ENCODE peak calls at places on chromosomes 12 and 14, in eight cellular contexts. C is K562, A is body of pancreas, X is suprapubic skin, S is spleen, W is IMR-90, U is A549, D is prostate gland. M is an unnamed sample.

GRCh38 chr12:128267651-128268347 is 829 bp downstream of the TMEM132C start:
- DNase-seq in C (no peak), A (no peak), X (no peak), S (no peak), W (no peak), U (no peak), D (no peak), M (no peak)

GRCh38 chr12:115960868-115961802 is 316.4 kb downstream of the MED13L start:
- DNase-seq in C (no peak), A (no peak), X (no peak), S (no peak), W (no peak), U (no peak), D (no peak), M (no peak)

GRCh38 chr12:88206636-88207035 is 64.5 kb downstream of the TMTC3 start:
- DNase-seq in C (no peak), A (peak; percentile 28), X (no peak), S (no peak), W (peak; percentile 68), U (no peak), D (no peak), M (no peak)

GRCh38 chr12:67669925-67670631 is 21.5 kb downstream of the DYRK2 start:
- DNase-seq in C (no peak), A (no peak), X (no peak), S (no peak), W (no peak), U (no peak), D (no peak), M (no peak)

GRCh38 chr14:53183071-53183470 is 29.9 kb upstream of the DDHD1 start:
- DNase-seq in C (no peak), A (no peak), X (no peak), S (no peak), W (no peak), U (no peak), D (no peak), M (no peak)

GRCh38 chr14:34539407-34540180 is at the start of gene EAPP:
- DNase-seq in C (peak; percentile 89), A (peak; percentile 99), X (peak; percentile 99), S (peak; percentile 100), W (peak; percentile 97), U (peak; percentile 99), D (peak; percentile 99), M (peak; percentile 99)

GRCh38 chr14:79111963-79112362 is 941.8 kb downstream of the NRXN3 start:
- DNase-seq in C (no peak), A (no peak), X (no peak), S (no peak), W (peak; percentile 71), U (no peak), D (no peak), M (no peak)

GRCh38 chr12:94712852-94713545 is 62.6 kb upstream of the TMCC3 start:
- DNase-seq in C (no peak), A (no peak), X (no peak), S (no peak), W (no peak), U (no peak), D (no peak), M (no peak)

GRCh38 chr12:41049033-41049432 is 139.1 kb upstream of the PDZRN4 start:
- DNase-seq in C (no peak), A (no peak), X (no peak), S (no peak), W (no peak), U (no peak), D (no peak), M (no peak)

GRCh38 chr12:98803468-98804209 is 158.5 kb downstream of the APAF1 start:
- DNase-seq in C (no peak), A (no peak), X (no peak), S (no peak), W (peak; percentile 5), U (peak; percentile 12), D (no peak), M (no peak)
- TF ChIP-seq CTCF in C (peak; percentile 36), A (no peak), X (no peak), S (no peak), W (peak; percentile 19), U (no peak), D (no peak), M (no peak)

DNA sequence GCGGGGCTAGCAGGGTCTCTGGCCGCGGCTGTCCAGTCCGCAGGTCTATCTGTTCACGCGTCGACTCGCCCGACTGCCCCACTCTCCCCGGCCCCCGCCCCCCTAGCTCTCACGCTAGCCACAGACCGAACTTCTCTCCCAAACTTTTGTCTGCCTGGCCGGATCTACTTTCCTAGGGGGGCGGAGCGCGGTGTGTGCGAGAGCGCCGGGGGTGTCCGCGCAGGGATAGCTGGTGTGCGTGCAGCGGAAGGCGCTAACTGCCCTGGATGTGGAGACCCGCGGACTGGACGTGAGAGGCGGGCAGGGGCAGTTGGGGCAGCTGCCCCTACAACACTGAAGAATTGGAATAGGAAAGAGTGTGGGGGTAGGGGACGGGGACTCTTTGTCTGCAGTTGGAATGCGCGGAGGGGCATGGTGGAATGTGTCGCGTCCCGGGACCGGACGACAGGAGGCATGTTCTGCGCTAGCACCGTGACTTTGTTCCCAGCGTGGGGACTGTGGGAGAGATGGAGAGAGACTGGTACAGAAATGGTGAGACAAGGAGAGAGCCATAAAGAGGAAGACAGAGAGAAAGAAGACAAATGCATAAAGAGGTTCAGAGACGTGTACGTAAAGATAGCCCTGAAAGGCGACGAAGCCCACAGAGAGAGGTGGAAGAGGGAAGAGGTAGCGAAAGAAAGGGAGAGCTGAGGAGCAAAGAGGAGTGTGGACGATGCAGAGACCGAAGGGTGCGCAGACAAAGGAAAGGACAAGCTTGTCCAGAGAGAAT is at the start of gene AJUBA:
- DNase-seq in C (peak; percentile 95), A (peak; percentile 87), X (peak; percentile 91), S (peak; percentile 93), W (peak; percentile 92), U (peak; percentile 95), D (peak; percentile 83), M (peak; percentile 87)
- TF ChIP-seq POLR2A in C (peak; percentile 72), A (peak; percentile 77), X (no peak), S (no peak), W (peak; percentile 70), U (peak; percentile 61), D (peak; percentile 47), M (no peak)

GRCh38 chr14:63200767-63201166 is 3.5 kb upstream of the RHOJ start:
- DNase-seq in C (no peak), A (no peak), X (no peak), S (no peak), W (peak; percentile 20), U (no peak), D (no peak), M (no peak)

GRCh38 chr14:63204407-63205280 is at the start of gene RHOJ:
- DNase-seq in C (no peak), A (no peak), X (no peak), S (peak; percentile 66), W (peak; percentile 32), U (no peak), D (no peak), M (no peak)

GRCh38 chr14:63205281-63205575 is 985 bp downstream of the RHOJ start:
- DNase-seq in C (no peak), A (no peak), X (no peak), S (no peak), W (no peak), U (no peak), D (no peak), M (no peak)

GRCh38 chr14:63203618-63204406 is 431 bp upstream of the RHOJ start:
- DNase-seq in C (no peak), A (peak; percentile 71), X (peak; percentile 85), S (peak; percentile 74), W (peak; percentile 99), U (peak; percentile 37), D (peak; percentile 36), M (peak; percentile 79)

GRCh38 chr14:63203015-63203414 is 1.2 kb upstream of the RHOJ start:
- DNase-seq in C (no peak), A (no peak), X (no peak), S (no peak), W (no peak), U (no peak), D (no peak), M (no peak)
- H3K4me3 ChIP-seq in C (no peak overlapping the region), A (no peak overlapping the region), X (no peak overlapping the region), S (no peak overlapping the region), W (no peak overlapping the region), U (no peak overlapping the region), D (no peak overlapping the region), M (no peak overlapping the region)

DNA sequence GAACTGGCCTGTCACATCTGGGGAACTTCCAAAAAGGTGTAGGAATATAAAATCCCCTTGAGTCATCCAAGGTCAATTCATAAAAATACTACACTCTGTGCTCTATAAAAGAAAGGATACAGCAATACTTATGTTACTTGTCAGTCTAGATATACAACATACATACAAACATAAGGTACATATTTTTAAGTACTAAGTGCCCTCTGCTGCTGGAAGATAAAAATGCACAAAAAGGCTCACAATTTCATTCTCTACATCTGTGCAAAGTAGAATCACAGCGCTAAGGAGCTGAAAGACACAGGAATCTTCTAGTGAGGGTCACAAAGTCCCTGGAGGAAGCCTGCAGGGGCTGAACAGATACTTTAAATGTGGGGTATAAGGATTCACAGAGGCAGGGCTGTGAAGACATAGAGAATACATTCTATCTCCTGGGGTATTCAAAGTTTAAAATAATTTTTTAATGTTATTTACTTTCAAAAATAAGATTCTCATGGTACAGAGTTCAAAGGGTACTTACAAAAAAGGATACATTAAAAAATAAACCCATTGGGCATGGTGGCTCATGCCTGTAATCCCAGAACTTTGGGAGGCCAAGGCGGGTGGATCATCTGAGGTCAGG is 10.2 kb upstream of the GOLGA5 start:
- DNase-seq in C (peak; percentile 8), A (peak; percentile 76), X (no peak), S (no peak), W (peak; percentile 75), U (peak; percentile 70), D (peak; percentile 54), M (peak; percentile 46)
- TF ChIP-seq CTCF in C (peak; percentile 68), A (peak; percentile 30), X (peak; percentile 48), S (peak; percentile 71), W (peak; percentile 76), U (peak; percentile 82), D (peak; percentile 86), M (no peak)

GRCh38 chr14:90625445-90625844 is 190.8 kb downstream of the TTC7B start:
- DNase-seq in C (no peak), A (no peak), X (no peak), S (no peak), W (no peak), U (no peak), D (no peak), M (no peak)

GRCh38 chr14:90624228-90624627 is 192.0 kb downstream of the TTC7B start:
- DNase-seq in C (no peak), A (peak; percentile 56), X (no peak), S (no peak), W (peak; percentile 62), U (peak; percentile 32), D (peak; percentile 28), M (no peak)

GRCh38 chr14:90626550-90626949 is 189.7 kb downstream of the TTC7B start:
- DNase-seq in C (no peak), A (no peak), X (no peak), S (no peak), W (no peak), U (no peak), D (peak; percentile 84), M (no peak)

GRCh38 chr14:90627478-90627877 is 188.8 kb downstream of the TTC7B start:
- DNase-seq in C (no peak), A (no peak), X (no peak), S (no peak), W (no peak), U (no peak), D (no peak), M (no peak)

GRCh38 chr14:90624732-90625444 is 191.3 kb downstream of the TTC7B start:
- DNase-seq in C (no peak), A (no peak), X (no peak), S (no peak), W (peak; percentile 39), U (no peak), D (peak; percentile 63), M (no peak)
- TF ChIP-seq POLR2A in C (no peak), A (no peak), X (no peak), S (no peak), W (no peak), U (no peak), D (no peak), M (no peak)

M was measured in lower leg skin.